ENCODE peak calls at places on chromosome 5, in six cellular contexts. One of them, this sample, is unnamed. For H3K36me3, the result is how much of the 10 kb centered on the place peaks cover.

GRCh38 chr5:36599986-36600779 is 6.2 kb upstream of the SLC1A3 start:
- DNase-seq in astrocyte: peak
- DNase-seq in GM23248: peak
- DNase-seq in left lung: no peak
- DNase-seq in body of pancreas: no peak
- DNase-seq in SJSA1: no peak
- DNase-seq in this sample: no peak

GRCh38 chr5:80884086-80884813 is 75.9 kb upstream of the RASGRF2 start:
- DNase-seq in SJSA1: no peak
- DNase-seq in left lung: no peak
- DNase-seq in GM23248: no peak
- DNase-seq in astrocyte: no peak
- DNase-seq in body of pancreas: no peak
- DNase-seq in this sample: no peak

GRCh38 chr5:178304761-178305645 is 72.4 kb upstream of the PHYKPL start:
- DNase-seq in astrocyte: no peak
- DNase-seq in body of pancreas: peak
- DNase-seq in left lung: peak
- DNase-seq in SJSA1: no peak
- DNase-seq in GM23248: peak
- DNase-seq in this sample: no peak

GRCh38 chr5:177405805-177406204 is 3.6 kb downstream of the F12 start:
- DNase-seq in body of pancreas: no peak
- DNase-seq in SJSA1: no peak
- DNase-seq in left lung: peak
- DNase-seq in GM23248: no peak
- DNase-seq in astrocyte: no peak
- DNase-seq in this sample: no peak

GRCh38 chr5:149887622-149888183 is 56.9 kb downstream of the PDE6A start:
- DNase-seq in SJSA1: peak
- DNase-seq in left lung: no peak
- DNase-seq in GM23248: peak
- DNase-seq in astrocyte: peak
- DNase-seq in body of pancreas: no peak
- DNase-seq in this sample: peak

GRCh38 chr5:81826128-81826527 is 75.2 kb upstream of the SSBP2 start:
- DNase-seq in astrocyte: no peak
- DNase-seq in left lung: no peak
- DNase-seq in GM23248: peak
- DNase-seq in SJSA1: no peak
- DNase-seq in body of pancreas: no peak
- DNase-seq in this sample: no peak

GRCh38 chr5:40400245-40400644 is 279.5 kb upstream of the PTGER4 start:
- DNase-seq in left lung: no peak
- DNase-seq in astrocyte: no peak
- DNase-seq in body of pancreas: no peak
- DNase-seq in GM23248: no peak
- DNase-seq in SJSA1: no peak
- DNase-seq in this sample: no peak

GRCh38 chr5:58459860-58460726 is at the start of gene PLK2:
- DNase-seq in left lung: peak
- DNase-seq in astrocyte: peak
- DNase-seq in GM23248: peak
- DNase-seq in body of pancreas: peak
- DNase-seq in SJSA1: peak
- DNase-seq in this sample: peak

GRCh38 chr5:10653033-10653432 is 89.2 kb downstream of the ANKRD33B start:
- DNase-seq in SJSA1: no peak
- DNase-seq in GM23248: no peak
- DNase-seq in left lung: peak
- DNase-seq in astrocyte: no peak
- DNase-seq in body of pancreas: no peak
- DNase-seq in this sample: no peak

GRCh38 chr5:150637245-150638052 is 3.0 kb upstream of the SYNPO start:
- DNase-seq in SJSA1: peak
- DNase-seq in body of pancreas: peak
- DNase-seq in left lung: no peak
- DNase-seq in astrocyte: peak
- DNase-seq in GM23248: peak
- DNase-seq in this sample: peak

GRCh38 chr5:62273691-62274090 is 32.3 kb upstream of the KIF2A start:
- DNase-seq in left lung: no peak
- DNase-seq in astrocyte: no peak
- DNase-seq in GM23248: no peak
- DNase-seq in body of pancreas: no peak
- DNase-seq in SJSA1: no peak
- DNase-seq in this sample: no peak

GRCh38 chr5:62306494-62307363 is 723 bp downstream of the KIF2A start:
- DNase-seq in SJSA1: peak
- DNase-seq in GM23248: peak
- DNase-seq in body of pancreas: peak
- DNase-seq in astrocyte: peak
- DNase-seq in left lung: peak
- DNase-seq in this sample: peak

GRCh38 chr5:55324815-55325418 is 17.1 kb downstream of the MTREX start:
- DNase-seq in left lung: no peak
- DNase-seq in astrocyte: peak
- DNase-seq in SJSA1: no peak
- DNase-seq in GM23248: peak
- DNase-seq in body of pancreas: no peak
- DNase-seq in this sample: peak

GRCh38 chr5:179123109-179123426 is 62.9 kb downstream of the ZNF354C start:
- DNase-seq in astrocyte: no peak
- DNase-seq in body of pancreas: no peak
- DNase-seq in left lung: no peak
- DNase-seq in GM23248: no peak
- DNase-seq in SJSA1: no peak
- DNase-seq in this sample: no peak

GRCh38 chr5:127425868-127426267 is 91.6 kb upstream of the PRRC1 start:
- DNase-seq in left lung: no peak
- DNase-seq in SJSA1: no peak
- DNase-seq in body of pancreas: no peak
- DNase-seq in astrocyte: no peak
- DNase-seq in GM23248: no peak
- DNase-seq in this sample: no peak

GRCh38 chr5:137836997-137837396 is 30.7 kb upstream of the MYOT start:
- DNase-seq in astrocyte: peak
- DNase-seq in GM23248: peak
- DNase-seq in left lung: no peak
- DNase-seq in SJSA1: no peak
- DNase-seq in body of pancreas: no peak
- DNase-seq in this sample: no peak

GRCh38 chr5:3997670-3998069 is 402.0 kb downstream of the IRX1 start:
- DNase-seq in body of pancreas: no peak
- DNase-seq in left lung: no peak
- DNase-seq in SJSA1: no peak
- DNase-seq in astrocyte: no peak
- DNase-seq in GM23248: no peak
- DNase-seq in this sample: no peak

GRCh38 chr5:111383288-111383970 is 128.9 kb downstream of the STARD4 start:
- DNase-seq in SJSA1: peak
- DNase-seq in GM23248: peak
- DNase-seq in body of pancreas: no peak
- DNase-seq in left lung: no peak
- DNase-seq in astrocyte: peak
- DNase-seq in this sample: no peak

GRCh38 chr5:149466457-149466972 is 84.7 kb downstream of the CSNK1A1 start:
- DNase-seq in left lung: no peak
- DNase-seq in body of pancreas: no peak
- DNase-seq in SJSA1: no peak
- DNase-seq in GM23248: peak
- DNase-seq in astrocyte: peak
- DNase-seq in this sample: peak

GRCh38 chr5:10633271-10634049 is 69.6 kb downstream of the ANKRD33B start:
- DNase-seq in astrocyte: no peak
- DNase-seq in SJSA1: peak
- DNase-seq in body of pancreas: no peak
- DNase-seq in left lung: no peak
- DNase-seq in GM23248: no peak
- DNase-seq in this sample: no peak

GRCh38 chr5:36367524-36367923 is 65.8 kb upstream of the RANBP3L start:
- DNase-seq in SJSA1: no peak
- DNase-seq in left lung: no peak
- DNase-seq in astrocyte: peak
- DNase-seq in body of pancreas: no peak
- DNase-seq in GM23248: peak
- DNase-seq in this sample: no peak

GRCh38 chr5:43245724-43246385 is 53.8 kb downstream of the NIM1K start:
- DNase-seq in astrocyte: no peak
- DNase-seq in left lung: no peak
- DNase-seq in GM23248: no peak
- DNase-seq in body of pancreas: no peak
- DNase-seq in SJSA1: no peak
- DNase-seq in this sample: no peak

GRCh38 chr5:93572101-93572772 is 8.8 kb downstream of the NR2F1-AS1 start:
- DNase-seq in left lung: no peak
- DNase-seq in astrocyte: no peak
- DNase-seq in body of pancreas: no peak
- DNase-seq in GM23248: peak
- DNase-seq in SJSA1: no peak
- DNase-seq in this sample: no peak

GRCh38 chr5:132180134-132180745 is 47.4 kb downstream of the P4HA2 start:
- DNase-seq in GM23248: peak
- DNase-seq in body of pancreas: peak
- DNase-seq in astrocyte: peak
- DNase-seq in SJSA1: peak
- DNase-seq in left lung: no peak
- DNase-seq in this sample: peak

GRCh38 chr5:133818031-133818431 is 150.4 kb downstream of the C5orf15 start:
- DNase-seq in GM23248: peak
- DNase-seq in astrocyte: peak
- DNase-seq in body of pancreas: peak
- DNase-seq in SJSA1: no peak
- DNase-seq in left lung: no peak
- DNase-seq in this sample: no peak

GRCh38 chr5:178322736-178323540 is 90.3 kb upstream of the PHYKPL start:
- DNase-seq in GM23248: no peak
- DNase-seq in SJSA1: no peak
- DNase-seq in left lung: peak
- DNase-seq in astrocyte: no peak
- DNase-seq in body of pancreas: no peak
- DNase-seq in this sample: no peak

GRCh38 chr5:15425802-15426201 is 74.2 kb upstream of the FBXL7 start:
- DNase-seq in body of pancreas: no peak
- DNase-seq in astrocyte: peak
- DNase-seq in SJSA1: peak
- DNase-seq in GM23248: peak
- DNase-seq in left lung: no peak
- DNase-seq in this sample: no peak

GRCh38 chr5:1190915-1191314 is 10.5 kb upstream of the SLC6A19 start:
- DNase-seq in GM23248: no peak
- DNase-seq in SJSA1: no peak
- DNase-seq in astrocyte: no peak
- DNase-seq in body of pancreas: no peak
- DNase-seq in left lung: peak
- DNase-seq in this sample: no peak

GRCh38 chr5:137370511-137371071 is 128.5 kb downstream of the SPOCK1 start:
- DNase-seq in GM23248: peak
- DNase-seq in astrocyte: peak
- DNase-seq in body of pancreas: no peak
- DNase-seq in left lung: no peak
- DNase-seq in SJSA1: no peak
- DNase-seq in this sample: no peak

GRCh38 chr5:173984218-173984617 is 4.8 kb upstream of the C5orf47 start:
- DNase-seq in body of pancreas: no peak
- DNase-seq in SJSA1: no peak
- DNase-seq in astrocyte: no peak
- DNase-seq in left lung: no peak
- DNase-seq in GM23248: peak
- DNase-seq in this sample: peak

GRCh38 chr5:98458726-98459125 is 314.7 kb upstream of the RGMB start:
- DNase-seq in left lung: no peak
- DNase-seq in astrocyte: peak
- DNase-seq in body of pancreas: no peak
- DNase-seq in GM23248: peak
- DNase-seq in SJSA1: no peak
- DNase-seq in this sample: no peak

GRCh38 chr5:143606043-143606752 is 202.7 kb upstream of the NR3C1 start:
- DNase-seq in left lung: no peak
- DNase-seq in body of pancreas: no peak
- DNase-seq in SJSA1: no peak
- DNase-seq in GM23248: peak
- DNase-seq in astrocyte: peak
- DNase-seq in this sample: no peak

GRCh38 chr5:125043781-125044391 is 297.4 kb upstream of the ZNF608 start:
- DNase-seq in body of pancreas: peak
- DNase-seq in astrocyte: peak
- DNase-seq in left lung: peak
- DNase-seq in GM23248: peak
- DNase-seq in SJSA1: peak
- DNase-seq in this sample: peak
- H3K27ac ChIP-seq in body of pancreas: peak
- H3K27ac ChIP-seq in astrocyte: peak
- H3K27ac ChIP-seq in left lung: no peak
- H3K27ac ChIP-seq in GM23248: no peak
- H3K27ac ChIP-seq in SJSA1: no peak
- H3K27ac ChIP-seq in this sample: peak

GRCh38 chr5:6721442-6721841 is 8.2 kb downstream of the TENT4A start:
- DNase-seq in body of pancreas: no peak
- DNase-seq in SJSA1: no peak
- DNase-seq in GM23248: peak
- DNase-seq in left lung: no peak
- DNase-seq in astrocyte: no peak
- DNase-seq in this sample: no peak
- H3K4me3 ChIP-seq in body of pancreas: no peak
- H3K4me3 ChIP-seq in SJSA1: no peak
- H3K4me3 ChIP-seq in GM23248: peak
- H3K4me3 ChIP-seq in left lung: no peak
- H3K4me3 ChIP-seq in astrocyte: no peak
- H3K4me3 ChIP-seq in this sample: no peak

GRCh38 chr5:96741075-96741474 is 66.7 kb downstream of the ERAP1 start:
- DNase-seq in astrocyte: no peak
- DNase-seq in SJSA1: no peak
- DNase-seq in body of pancreas: no peak
- DNase-seq in GM23248: no peak
- DNase-seq in left lung: no peak
- DNase-seq in this sample: no peak
- H3K36me3 ChIP-seq in astrocyte: half or more
- H3K36me3 ChIP-seq in SJSA1: half or more
- H3K36me3 ChIP-seq in body of pancreas: under half
- H3K36me3 ChIP-seq in GM23248: half or more
- H3K36me3 ChIP-seq in left lung: half or more
- H3K36me3 ChIP-seq in this sample: under half

DNA sequence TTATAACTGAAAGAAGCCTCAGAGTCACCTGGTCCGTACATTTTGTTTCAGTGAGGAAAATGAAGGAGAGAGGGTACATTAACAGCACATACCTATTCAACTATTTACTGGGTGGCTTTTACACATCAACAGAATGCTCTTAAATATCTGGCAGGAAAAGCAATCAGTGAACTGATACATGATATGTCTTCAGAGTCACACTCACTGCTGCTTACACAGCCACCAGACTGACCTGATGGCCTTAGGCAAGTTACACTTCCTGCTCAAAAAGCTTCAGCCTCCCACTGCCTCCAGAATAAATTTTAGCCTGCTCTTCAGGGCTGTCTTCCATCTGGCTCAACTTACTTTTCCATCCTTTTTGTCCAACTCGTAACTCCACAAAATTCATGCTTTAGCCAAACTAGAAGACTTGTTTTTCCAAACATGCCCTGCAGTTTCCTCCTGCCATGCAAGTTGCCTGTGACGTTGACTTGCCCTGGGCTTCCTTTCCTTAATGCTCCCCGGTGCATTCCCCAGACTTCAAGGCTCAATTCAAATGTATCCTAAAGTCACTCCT is 10.7 kb downstream of the LOX start:
- DNase-seq in GM23248: no peak
- DNase-seq in astrocyte: no peak
- DNase-seq in SJSA1: no peak
- DNase-seq in left lung: no peak
- DNase-seq in body of pancreas: no peak
- DNase-seq in this sample: peak
- H3K27ac ChIP-seq in GM23248: peak
- H3K27ac ChIP-seq in astrocyte: no peak
- H3K27ac ChIP-seq in SJSA1: no peak
- H3K27ac ChIP-seq in left lung: no peak
- H3K27ac ChIP-seq in body of pancreas: no peak
- H3K27ac ChIP-seq in this sample: no peak